ENCODE peak calls at places on chromosomes 3 and 15, in four cellular contexts. L is AG04449, M is occipital lobe, G is AG08395. C is an unnamed sample.

GRCh38 chr3:127546517-127546916 is 44.0 kb downstream of the TPRA1 start:
- DNase-seq in G (no peak), M (no peak), L (no peak), C (no peak)

GRCh38 chr15:91435108-91435507 is 335.1 kb downstream of the SV2B start:
- DNase-seq in M (no peak), G (no peak), L (no peak), C (no peak)

GRCh38 chr3:177284383-177284881 is 87.2 kb upstream of the TBL1XR1 start:
- DNase-seq in M (no peak), G (peak; percentile 63), L (no peak), C (no peak)

GRCh38 chr3:143928541-143929255 is 42.9 kb upstream of the DIPK2A start:
- DNase-seq in G (no peak), M (no peak), L (no peak), C (no peak)

GRCh38 chr3:33438284-33438668 is 1.9 kb downstream of the UBP1 start:
- DNase-seq in G (peak; percentile 29), M (no peak), L (no peak), C (no peak)

GRCh38 chr15:57866149-57866736 is 159.7 kb downstream of the POLR2M start:
- DNase-seq in M (no peak), G (peak; percentile 44), L (no peak), C (no peak)

GRCh38 chr3:141255864-141256263 is 24.2 kb downstream of the PXYLP1 start:
- DNase-seq in L (no peak), G (peak; percentile 49), M (no peak), C (no peak)

GRCh38 chr3:187230011-187230410 is 32.7 kb downstream of the RTP1 start:
- DNase-seq in L (no peak), M (no peak), G (no peak), C (no peak)

GRCh38 chr3:178217479-178217878 is 318.8 kb upstream of the KCNMB2 start:
- DNase-seq in L (no peak), G (no peak), M (no peak), C (no peak)

GRCh38 chr15:63623231-63623969 is 26.2 kb downstream of the FBXL22 start:
- DNase-seq in M (no peak), G (no peak), L (no peak), C (no peak)

GRCh38 chr3:165181556-165181955 is 14.6 kb downstream of the SLITRK3 start:
- DNase-seq in L (no peak), M (no peak), G (no peak), C (no peak)

GRCh38 chr15:79431636-79432344 is at the start of gene MINAR1:
- DNase-seq in M (no peak), G (peak; percentile 57), L (no peak), C (no peak)

GRCh38 chr15:53833134-53833624 is 73.7 kb upstream of the WDR72 start:
- DNase-seq in M (no peak), G (no peak), L (no peak), C (no peak)

GRCh38 chr15:86384191-86384590 is 304.5 kb downstream of the AGBL1 start:
- DNase-seq in G (no peak), L (no peak), M (no peak), C (no peak)

GRCh38 chr15:99305761-99306505 is 54.7 kb downstream of the LRRC28 start:
- DNase-seq in G (peak; percentile 6), L (peak; percentile 54), M (no peak), C (no peak)

GRCh38 chr3:181752202-181752671 is 40.5 kb downstream of the SOX2 start:
- DNase-seq in M (peak; percentile 42), G (no peak), L (no peak), C (no peak)

GRCh38 chr15:92091155-92091734 is 237.7 kb downstream of the SLCO3A1 start:
- DNase-seq in M (peak; percentile 5), G (peak; percentile 25), L (no peak), C (no peak)

GRCh38 chr3:171485338-171485737 is 25.1 kb upstream of the TNIK start:
- DNase-seq in M (no peak), L (no peak), G (no peak), C (no peak)

GRCh38 chr3:177051419-177051818 is 145.9 kb downstream of the TBL1XR1 start:
- DNase-seq in G (no peak), L (no peak), M (peak; percentile 9), C (no peak)

GRCh38 chr3:154338570-154338969 is 14.3 kb upstream of the DHX36 start:
- DNase-seq in M (no peak), G (no peak), L (no peak), C (no peak)

GRCh38 chr15:66089049-66089448 is 164.5 kb downstream of the MEGF11 start:
- DNase-seq in M (no peak), G (no peak), L (no peak), C (no peak)

GRCh38 chr3:158845748-158846350 is 44.0 kb downstream of the MFSD1 start:
- DNase-seq in L (no peak), G (peak; percentile 28), M (no peak), C (no peak)

GRCh38 chr3:24475945-24476344 is 18.7 kb downstream of the THRB start:
- DNase-seq in G (peak; percentile 9), M (no peak), L (no peak), C (no peak)